ENCODE peak calls at places on chromosomes 3 and 15, in nine cellular contexts. L is activated effector memory CD4-positive, alpha-beta T cell treated with anti-CD3 and anti-CD28 coated beads, Interleukin-2, amount 50 U/mL, for 16 hours; A is cardiac septum; K is tibial nerve; I is stimulated activated CD4-positive, alpha-beta T cell treated with anti-CD3 and anti-CD28 coated beads, Interleukin-4, amount 100 ng/mL, for 4 hours; E is iPS-NIHi11; Q is HFFc6; Y is activated CD4-positive, CD25-positive, alpha-beta regulatory T cell; M is natural killer cell. Z is an unnamed sample.

GRCh38 chr3:57518276-57518914 is 25.7 kb downstream of the DNAH12 start:
- DNase-seq in L (no peak), A (no peak), K (no peak), I (no peak), E (no peak), Q (no peak), Y (no peak), M (no peak), Z (no peak)

GRCh38 chr3:37481986-37482385 is 307.6 kb upstream of the LRRFIP2 start:
- DNase-seq in L (no peak), A (no peak), K (no peak), I (no peak), E (no peak), Q (no peak), Y (no peak), M (no peak), Z (no peak)

GRCh38 chr3:59423707-59424106 is 373.9 kb upstream of the CFAP20DC start:
- DNase-seq in L (no peak), A (no peak), K (no peak), I (no peak), E (no peak), Q (no peak), Y (no peak), M (no peak), Z (no peak)

GRCh38 chr3:13581485-13582365 is 32.8 kb downstream of the FBLN2 start:
- DNase-seq in L (no peak), A (no peak), K (no peak), I (no peak), E (no peak), Q (no peak), Y (no peak), M (no peak), Z (no peak)

GRCh38 chr3:37545479-37545878 is 316.2 kb upstream of the CTDSPL start:
- DNase-seq in L (no peak), A (no peak), K (no peak), I (no peak), E (no peak), Q (no peak), Y (no peak), M (no peak), Z (no peak)

GRCh38 chr3:86388848-86389247 is 602.1 kb downstream of the VGLL3 start:
- DNase-seq in L (no peak), A (no peak), K (no peak), I (no peak), E (no peak), Q (no peak), Y (no peak), M (no peak), Z (peak; percentile 30)

GRCh38 chr3:83224101-83224868 is 1462.8 kb upstream of the GBE1 start:
- DNase-seq in L (no peak), A (no peak), K (no peak), I (no peak), E (no peak), Q (no peak), Y (no peak), M (no peak), Z (no peak)

GRCh38 chr3:42501681-42502428 is 588 bp upstream of the VIPR1 start:
- DNase-seq in L (peak; percentile 88), A (peak; percentile 79), K (no peak), I (peak; percentile 61), E (peak; percentile 42), Q (no peak), Y (peak; percentile 29), M (peak; percentile 17), Z (peak; percentile 57)

GRCh38 chr3:94775746-94776145 is 712.9 kb downstream of the NSUN3 start:
- DNase-seq in L (no peak), A (no peak), K (no peak), I (no peak), E (no peak), Q (no peak), Y (no peak), M (no peak), Z (no peak)

GRCh38 chr3:66206806-66207205 is 14.0 kb upstream of the SLC25A26 start:
- DNase-seq in L (no peak), A (no peak), K (no peak), I (no peak), E (no peak), Q (no peak), Y (no peak), M (no peak), Z (no peak)

GRCh38 chr15:89406756-89407650 is 72.4 kb upstream of the POLG start:
- DNase-seq in L (no peak), A (no peak), K (no peak), I (no peak), E (no peak), Q (no peak), Y (no peak), M (no peak), Z (peak; percentile 44)

GRCh38 chr15:39154136-39154770 is 426.6 kb upstream of the THBS1 start:
- DNase-seq in L (no peak), A (no peak), K (no peak), I (no peak), E (peak; percentile 29), Q (no peak), Y (no peak), M (no peak), Z (no peak)

GRCh38 chr3:149576071-149576564 is 81.7 kb downstream of the WWTR1 start:
- DNase-seq in L (no peak), A (no peak), K (no peak), I (no peak), E (peak; percentile 35), Q (peak; percentile 96), Y (no peak), M (no peak), Z (no peak)

GRCh38 chr3:143413372-143413771 is 293.8 kb downstream of the CHST2 start:
- DNase-seq in L (no peak), A (no peak), K (no peak), I (no peak), E (no peak), Q (no peak), Y (no peak), M (no peak), Z (no peak)

GRCh38 chr15:89307791-89308190 is 26.8 kb downstream of the POLG start:
- DNase-seq in L (no peak), A (no peak), K (no peak), I (no peak), E (no peak), Q (peak; percentile 83), Y (no peak), M (no peak), Z (no peak)

GRCh38 chr3:150721285-150722130 is 17.8 kb upstream of the ERICH6 start:
- DNase-seq in L (no peak), A (no peak), K (no peak), I (no peak), E (peak; percentile 83), Q (peak; percentile 53), Y (no peak), M (no peak), Z (peak; percentile 55)

GRCh38 chr3:15409239-15409638 is 18.1 kb downstream of the METTL6 start:
- DNase-seq in L (no peak), A (no peak), K (no peak), I (no peak), E (no peak), Q (no peak), Y (no peak), M (no peak), Z (no peak)

GRCh38 chr15:38886315-38887163 is 321.9 kb upstream of the RASGRP1 start:
- DNase-seq in L (no peak), A (no peak), K (no peak), I (no peak), E (no peak), Q (peak; percentile 81), Y (no peak), M (no peak), Z (no peak)

GRCh38 chr3:71415708-71416108 is 167.8 kb downstream of the FOXP1 start:
- DNase-seq in L (no peak), A (no peak), K (no peak), I (no peak), E (no peak), Q (no peak), Y (no peak), M (no peak), Z (no peak)

GRCh38 chr3:194588741-194589140 is 44.5 kb downstream of the TMEM44 start:
- DNase-seq in L (no peak), A (no peak), K (no peak), I (no peak), E (no peak), Q (no peak), Y (no peak), M (no peak), Z (no peak)

GRCh38 chr3:98733778-98734281 is 29.3 kb upstream of the ST3GAL6 start:
- DNase-seq in L (no peak), A (no peak), K (no peak), I (no peak), E (no peak), Q (no peak), Y (no peak), M (no peak), Z (peak; percentile 20)

GRCh38 chr3:3778216-3778615 is 21.0 kb upstream of the LRRN1 start:
- DNase-seq in L (no peak), A (no peak), K (no peak), I (no peak), E (no peak), Q (no peak), Y (no peak), M (no peak), Z (no peak)

GRCh38 chr3:72310028-72310987 is 525.4 kb upstream of the PROK2 start:
- DNase-seq in L (no peak), A (no peak), K (no peak), I (no peak), E (no peak), Q (peak; percentile 83), Y (no peak), M (no peak), Z (no peak)

GRCh38 chr15:96296264-96296663 is 34.2 kb upstream of the NR2F2 start:
- DNase-seq in L (no peak), A (no peak), K (no peak), I (no peak), E (no peak), Q (peak; percentile 71), Y (no peak), M (no peak), Z (no peak)

GRCh38 chr3:119395923-119396358 is 67.5 kb downstream of the TMEM39A start:
- DNase-seq in L (no peak), A (no peak), K (no peak), I (no peak), E (no peak), Q (no peak), Y (no peak), M (no peak), Z (no peak)

GRCh38 chr3:75321060-75321459 is 343.1 kb upstream of the FRG2C start:
- DNase-seq in L (no peak), A (no peak), K (no peak), I (no peak), E (no peak), Q (no peak), Y (no peak), M (no peak), Z (no peak)

GRCh38 chr3:138911621-138912020 is 35.3 kb downstream of the FOXL2 start:
- DNase-seq in L (no peak), A (no peak), K (no peak), I (no peak), E (no peak), Q (no peak), Y (no peak), M (no peak), Z (no peak)

GRCh38 chr3:195097331-195098255 is 173.4 kb downstream of the XXYLT1 start:
- DNase-seq in L (no peak), A (peak; percentile 55), K (no peak), I (no peak), E (no peak), Q (no peak), Y (no peak), M (no peak), Z (peak; percentile 10)

GRCh38 chr3:105359098-105359762 is 7.5 kb upstream of the ALCAM start:
- DNase-seq in L (no peak), A (no peak), K (no peak), I (no peak), E (no peak), Q (peak; percentile 79), Y (no peak), M (no peak), Z (no peak)

GRCh38 chr3:62095756-62096155 is 277.6 kb downstream of the FEZF2 start:
- DNase-seq in L (no peak), A (no peak), K (no peak), I (no peak), E (no peak), Q (peak; percentile 6), Y (no peak), M (no peak), Z (no peak)

GRCh38 chr3:197795200-197795599 is 4.1 kb downstream of the LRCH3 start:
- DNase-seq in L (no peak), A (no peak), K (no peak), I (no peak), E (no peak), Q (peak; percentile 48), Y (no peak), M (no peak), Z (no peak)

Z was measured in glutamatergic neuron.